ENCODE peak calls at places on chromosomes 6 and 20, in four cellular contexts. A is GM23248; K is CD8-positive, alpha-beta T cell; Q is AG10803. B is an unnamed sample.

GRCh38 chr6:131948221-131948661 is 2.9 kb downstream of the CCN2 start:
- DNase-seq in A (peak; percentile 48), K (no peak), Q (peak; percentile 65), B (peak; percentile 5)

GRCh38 chr20:6490849-6491248 is 276.6 kb upstream of the BMP2 start:
- DNase-seq in A (no peak), K (no peak), Q (no peak), B (no peak)

GRCh38 chr20:8876381-8876780 is 192.5 kb upstream of the PLCB4 start:
- DNase-seq in A (no peak), K (no peak), Q (no peak), B (no peak)

GRCh38 chr20:46640044-46640443 is 11.2 kb downstream of the SLC13A3 start:
- DNase-seq in A (no peak), K (no peak), Q (no peak), B (no peak)

GRCh38 chr20:24502184-24502583 is 32.8 kb downstream of the SYNDIG1 start:
- DNase-seq in A (peak; percentile 99), K (no peak), Q (peak; percentile 90), B (peak; percentile 98)

GRCh38 chr6:149028767-149029405 is 282.1 kb downstream of the UST start:
- DNase-seq in A (peak; percentile 92), K (peak; percentile 68), Q (peak; percentile 95), B (peak; percentile 95)

GRCh38 chr6:154232013-154232920 is 124.3 kb downstream of the IPCEF1 start:
- DNase-seq in A (peak; percentile 30), K (no peak), Q (no peak), B (peak; percentile 12)

GRCh38 chr6:41757931-41758640 is 10.9 kb upstream of the PGC start:
- DNase-seq in A (no peak), K (no peak), Q (no peak), B (no peak)

GRCh38 chr6:84263557-84263956 is 36.1 kb upstream of the CEP162 start:
- DNase-seq in A (no peak), K (no peak), Q (no peak), B (no peak)

GRCh38 chr6:49269190-49269589 is 193.9 kb downstream of the MMUT start:
- DNase-seq in A (peak; percentile 63), K (no peak), Q (no peak), B (peak; percentile 56)

GRCh38 chr6:129672883-129673631 is 36.9 kb downstream of the ARHGAP18 start:
- DNase-seq in A (peak; percentile 80), K (no peak), Q (peak; percentile 71), B (peak; percentile 77)

GRCh38 chr20:48695255-48695654 is 132.5 kb downstream of the PREX1 start:
- DNase-seq in A (no peak), K (no peak), Q (peak; percentile 79), B (no peak)

GRCh38 chr6:12039540-12040459 is 27.7 kb downstream of the HIVEP1 start:
- DNase-seq in A (no peak), K (no peak), Q (no peak), B (no peak)

GRCh38 chr6:108174371-108175175 is 8.8 kb downstream of the NR2E1 start:
- DNase-seq in A (peak; percentile 48), K (no peak), Q (peak; percentile 25), B (peak; percentile 26)

GRCh38 chr6:108175176-108175591 is 9.4 kb downstream of the NR2E1 start:
- DNase-seq in A (no peak), K (no peak), Q (no peak), B (no peak)

GRCh38 chr6:108171918-108172516 is 6.2 kb downstream of the NR2E1 start:
- DNase-seq in A (no peak), K (no peak), Q (no peak), B (no peak)

GRCh38 chr6:108176281-108177089 is 10.7 kb downstream of the NR2E1 start:
- DNase-seq in A (no peak), K (no peak), Q (no peak), B (no peak)

DNA sequence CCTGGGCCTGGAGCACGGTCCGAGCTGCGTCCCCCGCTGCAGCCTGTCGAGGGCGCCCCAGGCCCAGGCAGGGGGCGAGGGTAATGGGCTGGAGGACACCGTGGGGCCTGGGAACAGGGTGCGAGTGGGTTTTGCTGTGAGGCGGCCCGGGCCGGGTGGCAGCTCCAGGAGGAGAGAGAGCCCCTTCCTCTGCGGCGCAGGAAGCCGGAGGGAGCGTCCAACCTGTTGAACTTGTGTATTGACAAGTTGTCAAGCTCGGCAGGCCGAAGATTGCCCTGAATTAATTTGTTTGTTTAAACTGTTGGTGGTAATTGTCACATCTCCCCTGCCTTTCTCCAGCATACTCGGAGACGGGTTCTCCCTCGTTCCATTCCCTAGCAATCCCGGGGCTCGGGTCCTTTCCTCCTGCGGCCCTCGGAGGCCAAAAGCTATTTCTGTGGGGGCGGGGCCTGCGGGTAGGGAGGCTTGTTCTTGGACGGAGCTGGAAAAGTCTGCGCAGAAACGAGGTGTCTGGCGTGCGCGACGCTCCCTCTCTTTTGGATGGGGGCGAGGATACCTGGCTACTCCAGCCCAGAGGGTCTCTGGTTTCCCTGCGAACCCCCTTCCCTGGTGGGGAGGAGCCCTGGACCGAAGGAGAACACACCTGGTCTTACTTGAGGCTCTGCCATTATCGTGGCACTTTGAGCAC is 9.9 kb downstream of the NR2E1 start:
- DNase-seq in A (no peak), K (no peak), Q (no peak), B (no peak)
- H3K4me3 ChIP-seq in A (no peak overlapping the region), K (no peak overlapping the region), Q (no peak overlapping the region), B (no peak overlapping the region)

DNA sequence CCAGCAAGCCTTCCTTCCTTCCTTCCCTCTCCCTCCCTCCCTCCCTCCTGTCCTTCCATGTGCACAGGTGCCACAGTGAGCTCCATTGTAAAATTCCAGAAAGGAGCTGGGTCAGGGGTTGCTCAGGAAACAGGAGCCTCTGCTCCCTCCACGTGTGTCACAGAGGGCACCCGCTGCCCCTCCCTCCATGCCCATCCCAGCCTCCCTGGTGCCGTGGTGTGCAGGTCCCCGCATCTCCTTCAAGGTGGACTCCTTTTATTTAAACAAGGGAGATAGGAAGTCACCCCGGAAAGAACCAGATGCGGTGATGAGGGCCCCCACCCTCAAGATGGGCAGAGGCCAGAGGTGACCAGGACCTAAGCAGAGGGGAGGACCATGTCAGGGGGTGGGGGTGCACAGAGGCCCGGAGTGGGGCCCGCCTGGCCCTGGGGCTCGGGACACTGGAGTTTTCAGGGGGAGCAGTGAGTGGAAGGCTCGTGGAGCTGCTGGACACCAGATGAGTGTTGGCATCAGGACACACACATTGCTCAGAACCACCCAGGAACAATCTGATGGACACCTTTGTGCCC is 85.4 kb downstream of the DHX35 start:
- DNase-seq in A (no peak), K (no peak), Q (no peak), B (no peak)
- H3K4me3 ChIP-seq in A (no peak overlapping the region), K (no peak overlapping the region), Q (no peak overlapping the region), B (no peak overlapping the region)

GRCh38 chr6:143687604-143688003 is 9.8 kb downstream of the PHACTR2 start:
- DNase-seq in A (no peak), K (no peak), Q (no peak), B (no peak)
- H3K4me3 ChIP-seq in A (peak overlapping the region; percentile 44), K (no peak overlapping the region), Q (no peak overlapping the region), B (no peak overlapping the region)

GRCh38 chr6:2895072-2895471 is 8.0 kb downstream of the SERPINB9 start:
- DNase-seq in A (no peak), K (no peak), Q (no peak), B (no peak)

GRCh38 chr6:2896741-2897140 is 6.4 kb downstream of the SERPINB9 start:
- DNase-seq in A (no peak), K (no peak), Q (no peak), B (no peak)

GRCh38 chr6:2890981-2891767 is 11.9 kb downstream of the SERPINB9 start:
- DNase-seq in A (no peak), K (no peak), Q (no peak), B (no peak)

GRCh38 chr6:2893276-2893675 is 9.8 kb downstream of the SERPINB9 start:
- DNase-seq in A (no peak), K (no peak), Q (no peak), B (no peak)

GRCh38 chr6:2891768-2892170 is 11.3 kb downstream of the SERPINB9 start:
- DNase-seq in A (no peak), K (peak; percentile 69), Q (no peak), B (no peak)
- H3K4me3 ChIP-seq in A (no peak overlapping the region), K (peak overlapping the region; percentile 9), Q (no peak overlapping the region), B (no peak overlapping the region)

DNA sequence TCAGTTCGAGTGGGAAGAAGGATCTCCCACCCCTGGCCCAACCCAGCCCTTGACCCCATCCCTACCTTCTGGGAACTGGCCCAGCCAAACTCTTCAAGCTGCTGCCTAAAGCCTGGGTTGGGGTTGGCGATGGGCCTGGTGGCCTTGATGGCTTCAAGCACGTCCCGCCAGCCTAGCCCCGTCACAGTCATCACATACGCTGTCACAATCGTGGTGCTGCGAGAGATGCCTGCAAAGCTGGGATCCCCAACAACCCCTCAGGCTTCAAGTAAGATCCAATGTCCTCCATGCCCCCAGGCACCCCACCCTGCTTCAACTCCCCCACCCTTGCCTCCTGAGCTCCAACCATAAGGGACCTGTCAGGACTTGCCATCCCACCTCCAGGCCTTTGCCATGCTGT is 7.8 kb downstream of the DUSP15 start:
- DNase-seq in A (no peak), K (no peak), Q (no peak), B (no peak)
- H3K4me3 ChIP-seq in A (no peak overlapping the region), K (no peak overlapping the region), Q (no peak overlapping the region), B (no peak overlapping the region)

DNA sequence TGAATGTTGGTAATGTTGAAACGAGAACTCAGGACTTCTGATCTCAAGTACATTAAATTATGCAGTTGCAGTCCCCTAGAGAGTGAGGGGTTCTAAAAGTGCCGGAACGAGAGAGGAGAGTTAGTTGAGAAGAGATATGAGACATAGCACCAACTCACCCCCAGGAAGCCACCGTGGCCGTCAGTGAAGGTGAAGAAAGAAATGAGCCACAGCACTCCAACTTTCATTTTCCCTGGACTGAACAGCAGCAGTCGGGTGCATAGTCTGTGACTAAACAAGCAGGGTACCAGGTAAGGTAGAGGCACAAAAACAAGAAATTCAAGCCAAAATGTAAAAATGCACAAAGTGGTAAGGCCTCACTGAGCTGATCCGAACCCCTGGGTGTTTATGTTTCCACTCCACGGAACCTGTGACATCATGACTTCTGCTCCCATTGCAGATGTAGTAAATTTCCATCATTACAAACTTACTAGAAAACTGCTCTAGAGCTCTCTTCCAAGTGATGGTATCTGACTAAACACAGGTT is 13.2 kb downstream of the ADGRF1 start:
- DNase-seq in A (no peak), K (no peak), Q (no peak), B (no peak)
- H3K4me3 ChIP-seq in A (no peak overlapping the region), K (no peak overlapping the region), Q (no peak overlapping the region), B (no peak overlapping the region)

DNA sequence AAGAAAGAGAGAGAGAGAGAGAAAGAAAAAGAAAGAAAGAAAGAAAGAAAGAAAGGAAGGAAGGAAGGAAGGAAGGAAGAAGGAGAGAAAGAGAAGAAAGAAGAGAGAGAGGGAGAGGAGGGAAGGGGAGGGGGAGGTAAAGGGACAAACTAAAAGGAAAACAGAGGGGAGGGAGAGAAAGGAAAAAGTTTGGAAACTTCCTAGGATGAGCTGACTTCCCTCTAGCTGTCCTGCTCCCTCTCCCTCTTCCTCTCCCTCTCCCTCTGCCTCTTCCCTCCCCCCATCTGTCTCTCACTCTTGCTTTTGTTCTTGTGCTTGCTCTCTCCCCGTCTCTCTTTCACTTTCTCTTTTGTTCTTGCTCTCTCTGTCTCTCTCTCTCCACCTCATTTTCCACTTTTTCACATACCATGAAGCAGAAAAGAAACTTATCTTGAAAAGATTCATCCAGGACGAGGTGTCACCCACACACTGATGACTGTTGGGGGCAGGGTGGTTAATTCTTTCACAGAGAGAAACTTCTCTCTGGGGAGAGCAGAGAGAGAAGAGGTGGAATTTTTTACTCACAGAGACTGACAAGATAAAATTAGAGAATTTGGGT is 56.4 kb upstream of the DUSP22 start:
- DNase-seq in A (peak; percentile 25), K (no peak), Q (peak; percentile 54), B (peak; percentile 50)
- H3K4me3 ChIP-seq in A (peak overlapping the region; percentile 65), K (peak overlapping the region; percentile 61), Q (peak overlapping the region; percentile 56), B (peak overlapping the region; percentile 30)